ENCODE peak calls at places on chromosomes 3 and 15, in four cellular contexts. H is K562, M is SK-N-SH, D is HCT116. J is an unnamed sample.
A peak's percentile ranks its signal among the peaks of the same experiment; 100 is the strongest.

GRCh38 chr3:156615592-156616173 is 58.7 kb upstream of the TIPARP start:
- DNase-seq in D (no peak), H (no peak), M (no peak), J (no peak)

GRCh38 chr3:144482876-144483275 is 511.3 kb downstream of the DIPK2A start:
- DNase-seq in H (no peak), D (no peak), M (no peak), J (no peak)

GRCh38 chr3:193594946-193595689 is 2.1 kb downstream of the OPA1 start:
- DNase-seq in M (no peak), D (no peak), H (no peak), J (no peak)

GRCh38 chr3:129599607-129600006 is 6.9 kb downstream of the PLXND1 start:
- DNase-seq in M (no peak), H (peak; percentile 76), D (no peak), J (no peak)

GRCh38 chr3:155444771-155445170 is 151.3 kb upstream of the STRIT1 start:
- DNase-seq in M (no peak), D (no peak), H (no peak), J (no peak)

GRCh38 chr3:124650798-124651197 is 79.5 kb upstream of the UMPS start:
- DNase-seq in D (no peak), H (no peak), M (no peak), J (peak; percentile 65)

GRCh38 chr15:70633394-70633793 is 130.0 kb downstream of the UACA start:
- DNase-seq in D (no peak), H (no peak), M (no peak), J (no peak)

GRCh38 chr3:157248590-157249425 is 88.9 kb upstream of the CCNL1 start:
- DNase-seq in M (no peak), H (peak; percentile 20), D (peak; percentile 71), J (no peak)

GRCh38 chr3:107458871-107459270 is 63.9 kb upstream of the BBX start:
- DNase-seq in M (no peak), H (no peak), D (no peak), J (no peak)
- TF ChIP-seq MAX in M (no peak), H (no peak), D (no peak), J (no peak)

GRCh38 chr15:78102211-78102610 is 9.8 kb downstream of the SH2D7 start:
- DNase-seq in M (no peak), D (no peak), H (no peak), J (no peak)

GRCh38 chr15:78104566-78105500 is 12.5 kb downstream of the SH2D7 start:
- DNase-seq in M (no peak), D (no peak), H (no peak), J (no peak)

GRCh38 chr15:78102741-78103140 is 10.4 kb downstream of the SH2D7 start:
- DNase-seq in H (no peak), M (no peak), D (no peak), J (no peak)

GRCh38 chr15:78104119-78104479 is 11.7 kb downstream of the SH2D7 start:
- DNase-seq in M (no peak), D (no peak), H (no peak), J (no peak)

GRCh38 chr15:78103406-78104118 is 11.2 kb downstream of the SH2D7 start:
- DNase-seq in D (no peak), H (no peak), M (no peak), J (peak; percentile 67)
- TF ChIP-seq POLR2AphosphoS5 in D (no peak), H (no peak), M (no peak), J (no peak)

DNA sequence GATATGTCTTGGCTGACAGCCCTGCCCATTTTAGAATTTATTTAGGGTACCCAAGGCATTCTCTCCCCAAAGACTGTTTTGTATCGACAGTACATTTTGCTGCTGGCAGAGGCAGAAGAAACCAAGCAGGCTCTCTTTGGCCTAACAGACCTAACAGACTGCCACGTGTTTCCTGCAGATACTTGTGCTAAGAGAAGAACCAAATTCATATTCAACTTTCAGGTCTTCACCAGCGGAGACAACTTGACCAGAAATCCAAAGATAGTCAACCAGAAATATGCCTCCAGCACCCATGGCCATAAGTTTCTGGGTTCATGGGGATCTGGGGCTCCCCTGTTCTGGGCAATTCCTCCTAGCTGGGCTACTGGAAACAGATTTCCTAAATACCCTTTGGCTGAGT is 125.2 kb downstream of the MOBP start:
- DNase-seq in H (no peak), M (no peak), D (no peak), J (no peak)
- TF ChIP-seq ZBTB33 in H (no peak), M (no peak), D (no peak), J (no peak)

GRCh38 chr3:134650431-134651346 is at the start of gene KY:
- DNase-seq in H (no peak), M (peak; percentile 83), D (no peak), J (no peak)
- TF ChIP-seq MAX in H (no peak), M (peak; percentile 46), D (no peak), J (no peak)

GRCh38 chr15:57477736-57478522 is 101.6 kb downstream of the CGNL1 start:
- DNase-seq in H (no peak), D (no peak), M (no peak), J (peak; percentile 45)
- TF ChIP-seq POLR2AphosphoS5 in H (no peak), D (no peak), M (no peak), J (no peak)

DNA sequence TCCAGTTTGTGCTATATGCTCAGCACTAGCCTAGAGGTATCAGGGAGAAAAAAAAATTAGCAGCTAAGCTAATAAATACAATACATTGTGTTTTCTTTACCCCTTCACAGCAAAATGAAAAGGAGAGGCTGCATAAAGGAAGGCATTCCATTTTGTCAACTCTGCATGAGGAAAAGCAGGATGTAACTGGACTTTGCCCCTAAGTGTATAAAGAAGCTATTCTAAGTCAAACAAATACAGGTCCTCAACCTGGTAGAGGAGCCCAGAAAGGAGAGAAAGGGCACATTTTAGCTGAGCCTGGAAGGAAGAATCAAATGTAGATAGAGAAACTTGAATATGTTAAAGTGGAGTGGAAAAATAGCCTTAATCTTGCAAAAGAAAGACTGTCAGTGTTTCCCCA is 89.0 kb upstream of the SPRED1 start:
- DNase-seq in D (no peak), M (no peak), H (no peak), J (no peak)
- TF ChIP-seq ZBTB33 in D (no peak), M (no peak), H (no peak), J (no peak)